ENCODE peak calls at places on chromosomes 5 and 9, in four cellular contexts. O is H54, Y is spleen, Z is body of pancreas. D is an unnamed sample.

GRCh38 chr9:114037961-114038723 is 40.0 kb downstream of the AMBP start:
- DNase-seq in O (no peak), Y (peak), Z (no peak), D (no peak)

GRCh38 chr9:88657893-88658292 is 122.9 kb downstream of the NXNL2 start:
- DNase-seq in O (no peak), Y (no peak), Z (no peak), D (no peak)

GRCh38 chr5:14569948-14570691 is 11.5 kb upstream of the OTULINL start:
- DNase-seq in Z (no peak), Y (no peak), O (no peak), D (no peak)

GRCh38 chr9:18124760-18125159 is 349.2 kb upstream of the ADAMTSL1 start:
- DNase-seq in O (no peak), Z (no peak), Y (no peak), D (no peak)

GRCh38 chr9:105233836-105234235 is 10.6 kb upstream of the SLC44A1 start:
- DNase-seq in O (no peak), Y (no peak), Z (no peak), D (no peak)

GRCh38 chr5:1513326-1514026 is 10.3 kb downstream of the LPCAT1 start:
- DNase-seq in Z (no peak), Y (peak), O (no peak), D (no peak)

GRCh38 chr9:91863469-91863868 is 86.6 kb downstream of the ROR2 start:
- DNase-seq in Z (no peak), O (no peak), Y (no peak), D (no peak)

GRCh38 chr5:88094403-88094802 is 174.2 kb downstream of the TMEM161B start:
- DNase-seq in Z (no peak), O (no peak), Y (no peak), D (no peak)

GRCh38 chr9:113221800-113222481 is 597 bp downstream of the SLC31A1 start:
- DNase-seq in O (peak), Y (no peak), Z (no peak), D (peak)

GRCh38 chr9:88711719-88712118 is 176.7 kb downstream of the NXNL2 start:
- DNase-seq in Y (no peak), Z (no peak), O (no peak), D (no peak)

GRCh38 chr5:657570-657969 is 35.6 kb downstream of the TPPP start:
- DNase-seq in O (peak), Z (no peak), Y (no peak), D (peak)

GRCh38 chr5:149151717-149152116 is 10.4 kb downstream of the ABLIM3 start:
- DNase-seq in O (no peak), Z (no peak), Y (no peak), D (peak)

GRCh38 chr5:92527311-92528078 is 1053.5 kb downstream of the NR2F1-AS1 start:
- DNase-seq in Z (no peak), Y (no peak), O (no peak), D (no peak)

GRCh38 chr5:171858303-171858702 is 72.7 kb downstream of the SMIM23 start:
- DNase-seq in Y (no peak), O (peak), Z (no peak), D (peak)

GRCh38 chr9:132789706-132790105 is 88.4 kb downstream of the AK8 start:
- DNase-seq in O (no peak), Z (no peak), Y (no peak), D (no peak)

GRCh38 chr5:174736351-174736721 is 12.0 kb downstream of the MSX2 start:
- DNase-seq in O (no peak), Z (no peak), Y (no peak), D (no peak)

GRCh38 chr5:54793612-54794436 is 191.6 kb downstream of the ESM1 start:
- DNase-seq in Z (no peak), O (no peak), Y (no peak), D (no peak)

GRCh38 chr9:83630938-83631457 is 8.1 kb downstream of the IDNK start:
- DNase-seq in Y (no peak), Z (no peak), O (no peak), D (peak)

GRCh38 chr5:141597394-141597793 is 21.4 kb downstream of the DIAPH1 start:
- DNase-seq in Z (no peak), O (no peak), Y (no peak), D (no peak)

GRCh38 chr5:114857951-114858401 is 311.7 kb downstream of the TRIM36 start:
- DNase-seq in Y (peak), Z (no peak), O (no peak), D (no peak)

GRCh38 chr9:34332370-34332964 is 3.1 kb downstream of the NUDT2 start:
- DNase-seq in O (no peak), Z (peak), Y (no peak), D (peak)

GRCh38 chr5:1032551-1033027 is 24.0 kb downstream of the NKD2 start:
- DNase-seq in Z (no peak), O (no peak), Y (no peak), D (no peak)

GRCh38 chr9:122053056-122053455 is 40.1 kb downstream of the TTLL11 start:
- DNase-seq in Y (no peak), O (no peak), Z (no peak), D (no peak)

GRCh38 chr9:136267261-136268111 is 21.9 kb upstream of the QSOX2 start:
- DNase-seq in Y (peak), O (peak), Z (peak), D (peak)

GRCh38 chr5:125214080-125214479 is 467.6 kb upstream of the ZNF608 start:
- DNase-seq in O (no peak), Y (no peak), Z (no peak), D (no peak)

GRCh38 chr5:111742595-111742994 is 14.4 kb downstream of the NREP start:
- DNase-seq in Y (no peak), Z (peak), O (peak), D (no peak)
- TF ChIP-seq POLR2A in Y (no peak), Z (no peak), O (no peak), D (no peak)

GRCh38 chr9:134944351-134944802 is 26.7 kb upstream of the FCN1 start:
- DNase-seq in Y (peak), O (no peak), Z (no peak), D (no peak)
- TF ChIP-seq POLR2A in Y (no peak), O (no peak), Z (no peak), D (no peak)

GRCh38 chr5:38709678-38710306 is 136.0 kb upstream of the OSMR start:
- DNase-seq in Y (no peak), O (no peak), Z (no peak), D (no peak)

GRCh38 chr5:38714240-38714639 is 131.6 kb upstream of the OSMR start:
- DNase-seq in Z (no peak), O (no peak), Y (no peak), D (no peak)

GRCh38 chr5:38707352-38708324 is 138.2 kb upstream of the OSMR start:
- DNase-seq in Y (no peak), Z (no peak), O (no peak), D (peak)

GRCh38 chr5:38712416-38712815 is 133.4 kb upstream of the OSMR start:
- DNase-seq in Y (no peak), Z (no peak), O (no peak), D (no peak)

GRCh38 chr5:38710616-38711015 is 135.2 kb upstream of the OSMR start:
- DNase-seq in O (no peak), Z (no peak), Y (no peak), D (no peak)
- TF ChIP-seq POLR2A in O (no peak), Z (no peak), Y (no peak), D (no peak)

GRCh38 chr5:132423443-132423898 is 54.0 kb downstream of the SLC22A5 start:
- DNase-seq in Y (peak), O (no peak), Z (no peak), D (peak)

GRCh38 chr5:132421442-132421841 is 51.9 kb downstream of the SLC22A5 start:
- DNase-seq in Y (no peak), Z (no peak), O (no peak), D (no peak)

GRCh38 chr5:132424167-132424935 is 54.8 kb downstream of the SLC22A5 start:
- DNase-seq in Y (no peak), Z (no peak), O (no peak), D (peak)

GRCh38 chr5:132420706-132421272 is 51.3 kb downstream of the SLC22A5 start:
- DNase-seq in Y (peak), O (no peak), Z (peak), D (peak)

GRCh38 chr5:132422720-132423442 is 53.4 kb downstream of the SLC22A5 start:
- DNase-seq in Z (peak), Y (peak), O (no peak), D (peak)
- TF ChIP-seq POLR2A in Z (no peak), Y (no peak), O (no peak), D (peak)

DNA sequence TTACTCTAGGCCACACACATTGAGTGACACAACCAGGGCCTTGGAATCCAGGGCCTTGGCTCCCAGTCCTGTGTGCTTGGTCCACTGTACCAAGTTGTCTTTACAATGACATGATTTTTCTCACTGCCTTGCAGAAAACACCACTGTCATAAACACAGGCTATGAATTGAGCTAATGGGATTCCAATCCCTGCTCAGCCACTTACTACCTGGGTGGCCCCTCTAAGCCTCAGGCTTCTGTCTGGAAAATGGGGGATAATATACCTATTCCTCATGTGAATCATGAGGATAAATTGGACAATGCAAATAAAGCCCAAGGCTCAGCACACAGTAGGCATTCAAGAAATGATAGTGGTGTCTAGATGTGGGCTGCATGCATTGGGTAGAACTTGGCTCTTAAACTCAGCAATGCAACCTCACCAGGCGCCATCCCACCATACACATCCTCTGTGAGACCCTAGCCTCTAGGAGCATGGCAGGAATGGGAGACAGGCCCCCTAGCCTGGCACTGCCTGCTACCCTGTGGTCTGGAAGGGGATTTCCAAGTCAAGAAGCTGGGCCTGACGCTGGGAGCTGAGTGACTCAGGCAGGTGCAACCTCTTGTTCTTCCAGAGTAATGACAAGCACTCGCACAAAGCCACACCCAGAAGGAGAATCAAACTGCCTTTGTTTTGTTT is 2.3 kb upstream of the TNIP1 start:
- DNase-seq in Y (peak), Z (no peak), O (no peak), D (no peak)
- TF ChIP-seq POLR2A in Y (no peak), Z (no peak), O (no peak), D (no peak)

DNA sequence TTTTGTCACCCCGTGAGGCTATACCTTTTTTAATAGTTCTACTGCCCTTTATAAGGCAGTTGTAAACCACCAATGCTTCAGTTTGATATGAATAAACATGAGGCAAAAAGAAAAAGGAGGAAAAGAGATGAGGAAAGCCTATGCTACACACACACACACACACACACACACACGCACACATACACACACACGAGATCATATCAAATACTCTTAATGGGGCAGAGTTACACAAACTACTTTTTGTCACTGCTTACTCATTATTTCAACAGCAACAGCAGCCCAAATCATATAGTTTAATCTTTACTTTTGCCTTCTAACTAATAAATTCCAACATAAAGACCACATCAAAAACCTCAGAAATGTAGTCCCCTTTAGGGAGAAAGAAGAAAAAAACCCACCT is 116.8 kb upstream of the PAM start:
- DNase-seq in O (no peak), Y (no peak), Z (no peak), D (no peak)
- TF ChIP-seq POLR2A in O (no peak), Y (no peak), Z (no peak), D (no peak)

GRCh38 chr9:70415476-70415875 is 1.0 kb upstream of the KLF9 start:
- DNase-seq in Z (no peak), O (no peak), Y (no peak), D (no peak)

GRCh38 chr9:70415041-70415440 is 584 bp upstream of the KLF9 start:
- DNase-seq in O (no peak), Y (no peak), Z (no peak), D (no peak)

GRCh38 chr9:70412678-70413426 is 1.6 kb downstream of the KLF9 start:
- DNase-seq in O (peak), Z (peak), Y (peak), D (peak)

GRCh38 chr9:70413427-70413797 is 1.0 kb downstream of the KLF9 start:
- DNase-seq in Z (no peak), O (peak), Y (no peak), D (peak)

DNA sequence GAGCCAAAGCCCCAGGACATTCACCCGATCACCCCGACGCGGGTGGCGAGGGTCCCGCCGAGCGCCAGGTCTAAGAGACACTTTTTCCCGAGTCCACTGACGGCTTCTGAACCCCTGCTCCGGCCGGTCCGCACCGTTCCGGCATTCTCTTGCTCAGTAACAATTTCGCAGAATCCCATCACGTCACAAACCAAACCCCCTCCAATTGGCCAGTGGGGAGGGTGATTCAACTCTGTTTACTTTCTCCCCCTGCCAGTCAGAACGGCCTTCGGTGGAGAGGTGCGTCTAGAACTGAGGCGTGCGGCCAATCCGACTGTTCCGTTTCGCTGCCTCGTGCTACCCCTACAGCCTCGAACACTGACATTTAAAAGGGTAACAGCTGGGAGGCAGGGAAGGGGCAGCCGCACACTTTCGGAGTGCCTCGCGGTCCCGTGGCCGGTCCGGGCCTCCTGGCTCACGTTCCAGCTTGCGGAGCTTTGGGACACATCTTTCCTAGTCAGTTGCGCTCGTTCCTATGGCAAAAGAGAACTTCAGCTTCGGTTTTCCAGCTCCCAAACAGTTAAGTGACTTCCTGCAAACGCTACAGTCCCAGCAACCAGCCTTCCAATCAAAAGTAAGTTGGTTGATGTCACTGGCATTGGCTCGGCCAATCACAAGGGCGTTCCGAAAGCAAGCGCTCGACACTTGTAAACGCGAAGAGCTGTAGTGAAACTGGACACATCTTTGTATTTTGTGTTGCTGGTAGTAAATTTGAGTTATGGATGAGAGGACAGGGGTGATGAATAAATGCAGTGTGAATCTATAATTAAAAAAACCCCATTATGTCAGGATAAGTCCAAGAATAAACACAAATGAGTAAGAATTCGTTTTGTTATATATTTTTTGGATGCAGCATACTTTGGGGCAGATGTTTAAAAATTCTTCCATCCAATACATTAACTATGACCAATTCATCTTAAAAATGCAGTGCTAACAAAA is at the start of gene KLF9:
- DNase-seq in Y (peak), O (peak), Z (peak), D (peak)
- TF ChIP-seq POLR2A in Y (no peak), O (peak), Z (no peak), D (peak)